ENCODE peak calls at places on chromosomes 4 and X, in four cellular contexts. D is GM12865, H is upper lobe of right lung, S is AG09309. R is an unnamed sample.

GRCh38 chr4:144645621-144646522 is at the start of gene HHIP:
- DNase-seq in D (no peak), H (peak), S (no peak), R (no peak)

GRCh38 chrX:155612312-155613224 is at the start of gene TMLHE:
- DNase-seq in D (peak), H (peak), S (peak), R (peak)

GRCh38 chrX:24423960-24424359 is 41.1 kb upstream of the PDK3 start:
- DNase-seq in D (no peak), H (no peak), S (no peak), R (no peak)

GRCh38 chr4:106869551-106869950 is 166.6 kb downstream of the DKK2 start:
- DNase-seq in D (no peak), H (no peak), S (peak), R (no peak)

GRCh38 chr4:153643406-153644016 is 40.6 kb upstream of the TLR2 start:
- DNase-seq in D (peak), H (no peak), S (no peak), R (peak)

GRCh38 chr4:68148795-68149685 is 19.4 kb upstream of the TMPRSS11F start:
- DNase-seq in D (no peak), H (no peak), S (no peak), R (no peak)

GRCh38 chr4:150236626-150237025 is 158.4 kb downstream of the DCLK2 start:
- DNase-seq in D (no peak), H (no peak), S (no peak), R (no peak)

GRCh38 chr4:140059159-140059558 is 94.8 kb downstream of the MAML3 start:
- DNase-seq in D (no peak), H (no peak), S (no peak), R (no peak)

GRCh38 chrX:1112321-1112720 is 100.1 kb downstream of the CRLF2 start:
- DNase-seq in D (no peak), H (no peak), S (no peak), R (no peak)
- H3K4me3 ChIP-seq in D (no peak), H (no peak), S (no peak), R (no peak)

GRCh38 chrX:40085086-40085551 is 12.6 kb downstream of the BCOR start:
- DNase-seq in D (no peak), H (no peak), S (no peak), R (no peak)
- H3K4me3 ChIP-seq in D (no peak), H (no peak), S (no peak), R (no peak)

DNA sequence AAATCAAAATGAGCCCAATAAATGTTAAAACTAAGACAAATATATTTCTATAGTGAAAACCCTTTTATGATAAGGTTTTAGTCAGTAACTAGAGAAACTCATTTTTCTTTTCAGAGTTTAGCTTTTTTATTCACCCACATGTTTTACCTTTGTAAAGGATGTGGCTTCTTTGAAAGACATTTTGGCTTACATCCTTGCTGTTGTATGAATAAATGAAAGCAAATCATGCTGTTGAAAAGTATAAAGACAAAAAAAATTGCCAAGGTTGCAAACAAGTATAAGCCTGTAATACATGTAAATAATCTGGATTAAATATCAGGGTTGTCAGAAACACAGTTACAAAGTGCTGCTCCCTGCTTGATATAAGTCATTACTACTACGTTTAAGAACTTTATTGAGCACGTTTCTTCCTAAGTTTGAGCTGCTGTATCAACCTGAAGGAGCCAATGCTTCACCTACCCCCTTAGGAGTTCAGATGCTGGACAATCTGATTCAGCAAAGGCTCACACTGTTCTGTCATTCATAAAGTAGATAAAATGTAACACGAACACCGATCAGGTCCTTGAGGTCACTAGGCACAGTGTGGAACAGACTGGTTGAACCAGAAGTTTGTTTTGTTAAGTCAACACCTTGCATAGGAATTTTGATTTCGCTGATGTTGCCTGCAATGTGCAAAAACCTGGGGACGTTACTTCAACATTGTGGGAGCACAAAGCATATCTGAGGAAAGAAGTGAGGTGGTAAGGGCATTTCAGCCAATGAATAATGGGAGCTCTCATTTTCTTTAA is 321.2 kb upstream of the BMP3 start:
- DNase-seq in D (no peak), H (no peak), S (no peak), R (no peak)
- H3K4me3 ChIP-seq in D (no peak), H (no peak), S (no peak), R (no peak)

GRCh38 chr4:21304061-21304541 is 603.8 kb downstream of the PACRGL start:
- DNase-seq in D (no peak), H (peak), S (no peak), R (no peak)
- H3K4me3 ChIP-seq in D (no peak), H (no peak), S (no peak), R (no peak)

GRCh38 chr4:98641906-98642668 is 16.3 kb downstream of the TSPAN5 start:
- DNase-seq in D (no peak), H (no peak), S (no peak), R (no peak)

GRCh38 chr4:98641393-98641792 is 17.0 kb downstream of the TSPAN5 start:
- DNase-seq in D (no peak), H (no peak), S (no peak), R (no peak)

GRCh38 chr4:98639108-98639507 is 19.3 kb downstream of the TSPAN5 start:
- DNase-seq in D (no peak), H (no peak), S (no peak), R (no peak)

GRCh38 chr4:98638661-98639060 is 19.8 kb downstream of the TSPAN5 start:
- DNase-seq in D (no peak), H (no peak), S (no peak), R (no peak)

GRCh38 chr4:98639523-98639922 is 18.9 kb downstream of the TSPAN5 start:
- DNase-seq in D (peak), H (no peak), S (no peak), R (no peak)
- H3K4me3 ChIP-seq in D (no peak), H (no peak), S (no peak), R (no peak)

GRCh38 chr4:48329193-48329592 is 12.1 kb upstream of the SLAIN2 start:
- DNase-seq in D (no peak), H (no peak), S (no peak), R (no peak)
- H3K4me3 ChIP-seq in D (no peak), H (no peak), S (no peak), R (no peak)

DNA sequence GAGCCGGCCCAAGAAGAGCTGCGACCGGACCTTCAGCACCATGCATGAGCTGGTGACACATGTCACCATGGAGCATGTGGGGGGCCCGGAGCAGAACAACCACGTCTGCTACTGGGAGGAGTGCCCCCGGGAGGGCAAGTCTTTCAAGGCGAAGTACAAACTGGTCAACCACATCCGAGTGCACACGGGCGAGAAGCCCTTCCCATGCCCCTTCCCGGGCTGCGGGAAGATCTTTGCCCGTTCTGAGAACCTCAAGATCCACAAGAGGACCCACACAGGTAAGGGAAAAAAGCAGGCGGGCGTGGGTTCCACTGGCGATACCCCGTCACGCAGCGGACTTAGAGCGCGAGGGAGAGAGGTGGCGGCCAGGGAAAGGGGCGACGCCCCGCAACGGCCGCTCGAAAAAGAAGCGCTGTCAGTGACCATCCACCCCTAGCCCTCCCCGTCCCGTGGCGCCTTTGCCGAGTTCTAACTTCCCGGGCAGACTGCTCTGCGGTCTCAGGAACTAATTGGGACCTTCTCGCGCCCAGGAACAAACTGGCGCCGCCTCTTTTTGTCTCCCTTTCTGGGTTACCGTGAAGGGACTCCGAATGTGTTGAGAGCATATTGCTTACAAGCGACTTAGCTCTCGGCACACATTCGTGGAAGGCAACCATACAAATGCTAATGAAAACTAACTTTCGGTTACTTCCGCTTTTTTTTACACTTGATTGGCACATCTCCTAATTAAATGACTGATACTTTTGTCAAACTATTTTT is 1.7 kb downstream of the ZIC3 start:
- DNase-seq in D (no peak), H (no peak), S (no peak), R (no peak)
- H3K4me3 ChIP-seq in D (no peak), H (no peak), S (no peak), R (no peak)

GRCh38 chr4:54539500-54540029 is 118.2 kb upstream of the KIT start:
- DNase-seq in D (no peak), H (peak), S (no peak), R (no peak)
- H3K4me3 ChIP-seq in D (peak), H (peak), S (peak), R (peak)

R was measured in BJ.